ENCODE peak calls at places on chromosomes 12 and 14, in five cellular contexts. One of them, this sample, is unnamed.
A peak's percentile ranks its signal among the peaks of the same experiment; 100 is the strongest.

GRCh38 chr12:120181991-120182631 is 12.4 kb downstream of the GCN1 start:
- DNase-seq in body of pancreas: no peak
- DNase-seq in Peyer's patch: no peak
- DNase-seq in ovary: no peak
- DNase-seq in heart left ventricle: no peak
- DNase-seq in this sample: no peak

GRCh38 chr12:53171725-53172329 is 8.7 kb upstream of the ZNF740 start:
- DNase-seq in body of pancreas: no peak
- DNase-seq in Peyer's patch: no peak
- DNase-seq in ovary: no peak
- DNase-seq in heart left ventricle: no peak
- DNase-seq in this sample: peak; percentile 56

GRCh38 chr14:66395300-66395699 is 90.9 kb upstream of the CCDC196 start:
- DNase-seq in body of pancreas: no peak
- DNase-seq in Peyer's patch: no peak
- DNase-seq in ovary: no peak
- DNase-seq in heart left ventricle: no peak
- DNase-seq in this sample: no peak

GRCh38 chr14:20530771-20531571 is 25.6 kb downstream of the RNASE10 start:
- DNase-seq in body of pancreas: peak; percentile 60
- DNase-seq in Peyer's patch: peak; percentile 73
- DNase-seq in ovary: peak; percentile 17
- DNase-seq in heart left ventricle: peak; percentile 37
- DNase-seq in this sample: peak; percentile 53

GRCh38 chr12:116597886-116598285 is 38.7 kb downstream of the MAP1LC3B2 start:
- DNase-seq in body of pancreas: no peak
- DNase-seq in Peyer's patch: no peak
- DNase-seq in ovary: no peak
- DNase-seq in heart left ventricle: no peak
- DNase-seq in this sample: no peak

GRCh38 chr12:115468087-115468510 is 784.1 kb upstream of the TBX3 start:
- DNase-seq in body of pancreas: peak; percentile 12
- DNase-seq in Peyer's patch: peak; percentile 88
- DNase-seq in ovary: no peak
- DNase-seq in heart left ventricle: no peak
- DNase-seq in this sample: no peak

GRCh38 chr12:4322789-4323188 is 1.8 kb downstream of the TIGAR start:
- DNase-seq in body of pancreas: no peak
- DNase-seq in Peyer's patch: no peak
- DNase-seq in ovary: no peak
- DNase-seq in heart left ventricle: no peak
- DNase-seq in this sample: no peak

GRCh38 chr14:65478596-65478995 is 66.1 kb downstream of the FUT8 start:
- DNase-seq in body of pancreas: no peak
- DNase-seq in Peyer's patch: no peak
- DNase-seq in ovary: no peak
- DNase-seq in heart left ventricle: no peak
- DNase-seq in this sample: no peak

GRCh38 chr14:81453166-81453766 is 53.1 kb upstream of the STON2 start:
- DNase-seq in body of pancreas: peak; percentile 66
- DNase-seq in Peyer's patch: no peak
- DNase-seq in ovary: peak; percentile 63
- DNase-seq in heart left ventricle: peak; percentile 37
- DNase-seq in this sample: peak; percentile 43

GRCh38 chr12:66916189-66916588 is 237.3 kb upstream of the GRIP1 start:
- DNase-seq in body of pancreas: no peak
- DNase-seq in Peyer's patch: no peak
- DNase-seq in ovary: no peak
- DNase-seq in heart left ventricle: no peak
- DNase-seq in this sample: no peak

GRCh38 chr12:93751864-93752610 is 74.9 kb downstream of the CRADD start:
- DNase-seq in body of pancreas: no peak
- DNase-seq in Peyer's patch: no peak
- DNase-seq in ovary: no peak
- DNase-seq in heart left ventricle: no peak
- DNase-seq in this sample: no peak

GRCh38 chr12:16417058-16417457 is 69.6 kb downstream of the MGST1 start:
- DNase-seq in body of pancreas: no peak
- DNase-seq in Peyer's patch: no peak
- DNase-seq in ovary: no peak
- DNase-seq in heart left ventricle: no peak
- DNase-seq in this sample: no peak

GRCh38 chr12:1115471-1116242 is 124.6 kb downstream of the ERC1 start:
- DNase-seq in body of pancreas: no peak
- DNase-seq in Peyer's patch: no peak
- DNase-seq in ovary: no peak
- DNase-seq in heart left ventricle: no peak
- DNase-seq in this sample: no peak

GRCh38 chr12:6644903-6645302 is 2.3 kb downstream of the ACRBP start:
- DNase-seq in body of pancreas: no peak
- DNase-seq in Peyer's patch: no peak
- DNase-seq in ovary: no peak
- DNase-seq in heart left ventricle: peak; percentile 32
- DNase-seq in this sample: no peak

GRCh38 chr14:85380891-85381290 is 149.1 kb upstream of the FLRT2 start:
- DNase-seq in body of pancreas: no peak
- DNase-seq in Peyer's patch: no peak
- DNase-seq in ovary: no peak
- DNase-seq in heart left ventricle: no peak
- DNase-seq in this sample: no peak

GRCh38 chr14:33733721-33734120 is 217.2 kb downstream of the EGLN3 start:
- DNase-seq in body of pancreas: no peak
- DNase-seq in Peyer's patch: no peak
- DNase-seq in ovary: no peak
- DNase-seq in heart left ventricle: no peak
- DNase-seq in this sample: no peak

GRCh38 chr14:68343534-68344093 is 449.3 kb downstream of the ZFP36L1 start:
- DNase-seq in body of pancreas: no peak
- DNase-seq in Peyer's patch: no peak
- DNase-seq in ovary: no peak
- DNase-seq in heart left ventricle: no peak
- DNase-seq in this sample: no peak

GRCh38 chr14:102827716-102828115 is 50.5 kb downstream of the TRAF3 start:
- DNase-seq in body of pancreas: no peak
- DNase-seq in Peyer's patch: no peak
- DNase-seq in ovary: no peak
- DNase-seq in heart left ventricle: no peak
- DNase-seq in this sample: no peak

GRCh38 chr14:52067873-52068740 is 752 bp downstream of the NID2 start:
- DNase-seq in body of pancreas: peak; percentile 35
- DNase-seq in Peyer's patch: peak; percentile 52
- DNase-seq in ovary: peak; percentile 57
- DNase-seq in heart left ventricle: peak; percentile 49
- DNase-seq in this sample: no peak

GRCh38 chr12:68800294-68800693 is 7.7 kb upstream of the MDM2 start:
- DNase-seq in body of pancreas: peak; percentile 30
- DNase-seq in Peyer's patch: no peak
- DNase-seq in ovary: no peak
- DNase-seq in heart left ventricle: no peak
- DNase-seq in this sample: peak; percentile 68

GRCh38 chr12:92295523-92295922 is 149.9 kb upstream of the BTG1 start:
- DNase-seq in body of pancreas: no peak
- DNase-seq in Peyer's patch: no peak
- DNase-seq in ovary: no peak
- DNase-seq in heart left ventricle: no peak
- DNase-seq in this sample: no peak

GRCh38 chr12:117069926-117070900 is 29.0 kb downstream of the TESC start:
- DNase-seq in body of pancreas: no peak
- DNase-seq in Peyer's patch: no peak
- DNase-seq in ovary: no peak
- DNase-seq in heart left ventricle: no peak
- DNase-seq in this sample: no peak

GRCh38 chr14:68074765-68075381 is 255.3 kb downstream of the RAD51B start:
- DNase-seq in body of pancreas: no peak
- DNase-seq in Peyer's patch: no peak
- DNase-seq in ovary: no peak
- DNase-seq in heart left ventricle: no peak
- DNase-seq in this sample: no peak

GRCh38 chr12:46358791-46359666 is 13.5 kb downstream of the SLC38A2 start:
- DNase-seq in body of pancreas: no peak
- DNase-seq in Peyer's patch: no peak
- DNase-seq in ovary: no peak
- DNase-seq in heart left ventricle: no peak
- DNase-seq in this sample: no peak

GRCh38 chr12:46356655-46357437 is 15.7 kb downstream of the SLC38A2 start:
- DNase-seq in body of pancreas: no peak
- DNase-seq in Peyer's patch: no peak
- DNase-seq in ovary: no peak
- DNase-seq in heart left ventricle: no peak
- DNase-seq in this sample: no peak

GRCh38 chr12:46358325-46358700 is 14.3 kb downstream of the SLC38A2 start:
- DNase-seq in body of pancreas: no peak
- DNase-seq in Peyer's patch: no peak
- DNase-seq in ovary: no peak
- DNase-seq in heart left ventricle: no peak
- DNase-seq in this sample: no peak

GRCh38 chr12:46359667-46360280 is 12.8 kb downstream of the SLC38A2 start:
- DNase-seq in body of pancreas: no peak
- DNase-seq in Peyer's patch: no peak
- DNase-seq in ovary: no peak
- DNase-seq in heart left ventricle: no peak
- DNase-seq in this sample: no peak

DNA sequence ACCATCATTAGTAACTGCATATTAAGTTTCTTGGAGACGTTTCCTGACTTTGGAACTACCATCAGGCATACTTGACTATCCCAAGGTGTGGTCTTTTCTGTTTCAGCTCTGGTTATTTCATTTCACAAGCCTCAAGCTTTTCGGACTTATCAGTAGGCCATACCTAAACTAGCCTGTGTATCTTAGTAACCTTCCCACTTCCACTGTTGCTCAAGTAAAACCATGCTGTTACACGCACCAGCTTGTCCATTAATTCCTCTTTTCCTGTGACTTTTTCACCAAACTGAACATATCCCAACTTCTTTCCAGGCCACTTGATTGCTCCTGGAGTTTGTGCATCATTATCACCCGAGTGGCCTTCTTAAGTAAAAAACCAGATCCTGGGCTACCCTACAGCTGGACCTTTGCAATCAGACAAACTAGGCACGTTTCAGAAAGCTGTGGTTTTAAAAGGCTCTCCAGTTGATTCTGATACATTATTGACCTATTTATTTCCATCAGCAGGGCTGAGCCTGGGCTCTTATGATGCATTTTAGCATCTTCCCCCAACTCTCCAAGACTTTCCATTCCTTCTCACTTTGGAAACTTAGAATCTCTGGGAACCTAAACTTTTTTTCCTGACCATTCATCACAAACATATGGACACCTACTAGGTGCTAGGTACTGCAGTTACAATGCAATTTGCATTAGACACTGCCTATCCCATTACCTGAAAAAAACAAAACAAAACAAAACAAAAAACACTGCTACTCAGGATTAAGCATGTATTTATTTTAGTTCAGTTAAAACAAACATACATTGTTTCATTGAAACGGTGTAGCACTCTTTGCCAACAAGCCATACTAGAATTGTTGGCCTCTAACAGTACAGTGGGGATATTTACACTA is 14.9 kb downstream of the SLC38A2 start:
- DNase-seq in body of pancreas: no peak
- DNase-seq in Peyer's patch: no peak
- DNase-seq in ovary: no peak
- DNase-seq in heart left ventricle: no peak
- DNase-seq in this sample: no peak
- TF ChIP-seq POLR2A in body of pancreas: no peak
- TF ChIP-seq POLR2A in Peyer's patch: no peak
- TF ChIP-seq POLR2A in ovary: no peak
- TF ChIP-seq POLR2A in heart left ventricle: no peak
- TF ChIP-seq POLR2A in this sample: no peak

DNA sequence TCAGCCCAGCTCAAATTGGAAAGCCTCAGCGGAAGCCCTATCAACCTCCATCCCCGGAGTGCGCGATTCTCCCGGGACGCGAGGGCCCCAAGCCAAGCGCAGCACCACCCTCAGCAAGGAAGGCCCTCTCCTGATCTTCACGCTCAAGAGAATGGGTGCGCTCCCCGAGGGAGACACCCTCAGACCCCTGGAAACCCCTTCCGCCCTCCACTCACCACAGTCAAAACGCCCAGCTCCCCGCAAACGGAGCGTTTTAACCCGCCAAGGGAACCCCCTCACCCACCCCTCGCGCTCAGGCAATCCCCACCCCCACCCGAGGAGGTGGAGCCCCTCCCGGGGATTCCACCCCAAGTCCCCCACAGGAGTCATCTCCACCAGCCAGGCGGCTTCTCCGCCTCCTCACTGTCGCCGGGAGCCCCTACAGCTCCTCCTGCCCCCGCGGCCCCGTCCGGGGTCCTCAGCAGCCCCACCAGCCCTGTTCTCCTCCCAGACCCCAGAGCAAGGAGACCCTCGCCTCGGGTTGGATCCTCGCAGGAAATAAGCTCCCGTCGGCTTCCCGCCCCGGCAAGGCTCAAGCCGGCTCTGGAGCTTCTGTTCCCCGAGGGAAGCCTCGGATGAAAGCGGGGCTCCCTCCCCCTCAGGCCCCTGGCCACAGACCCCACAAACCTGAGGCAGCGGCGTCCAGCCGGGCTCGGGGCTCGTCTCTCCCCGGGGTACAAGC is 507 bp downstream of the BAZ2A start:
- DNase-seq in body of pancreas: no peak
- DNase-seq in Peyer's patch: peak; percentile 58
- DNase-seq in ovary: peak; percentile 62
- DNase-seq in heart left ventricle: peak; percentile 37
- DNase-seq in this sample: peak; percentile 88
- TF ChIP-seq POLR2A in body of pancreas: no peak
- TF ChIP-seq POLR2A in Peyer's patch: no peak
- TF ChIP-seq POLR2A in ovary: no peak
- TF ChIP-seq POLR2A in heart left ventricle: no peak
- TF ChIP-seq POLR2A in this sample: no peak

GRCh38 chr12:62379026-62379722 is 87.5 kb upstream of the MON2 start:
- DNase-seq in body of pancreas: no peak
- DNase-seq in Peyer's patch: no peak
- DNase-seq in ovary: no peak
- DNase-seq in heart left ventricle: no peak
- DNase-seq in this sample: no peak
- TF ChIP-seq POLR2A in body of pancreas: no peak
- TF ChIP-seq POLR2A in Peyer's patch: no peak
- TF ChIP-seq POLR2A in ovary: no peak
- TF ChIP-seq POLR2A in heart left ventricle: no peak
- TF ChIP-seq POLR2A in this sample: no peak

DNA sequence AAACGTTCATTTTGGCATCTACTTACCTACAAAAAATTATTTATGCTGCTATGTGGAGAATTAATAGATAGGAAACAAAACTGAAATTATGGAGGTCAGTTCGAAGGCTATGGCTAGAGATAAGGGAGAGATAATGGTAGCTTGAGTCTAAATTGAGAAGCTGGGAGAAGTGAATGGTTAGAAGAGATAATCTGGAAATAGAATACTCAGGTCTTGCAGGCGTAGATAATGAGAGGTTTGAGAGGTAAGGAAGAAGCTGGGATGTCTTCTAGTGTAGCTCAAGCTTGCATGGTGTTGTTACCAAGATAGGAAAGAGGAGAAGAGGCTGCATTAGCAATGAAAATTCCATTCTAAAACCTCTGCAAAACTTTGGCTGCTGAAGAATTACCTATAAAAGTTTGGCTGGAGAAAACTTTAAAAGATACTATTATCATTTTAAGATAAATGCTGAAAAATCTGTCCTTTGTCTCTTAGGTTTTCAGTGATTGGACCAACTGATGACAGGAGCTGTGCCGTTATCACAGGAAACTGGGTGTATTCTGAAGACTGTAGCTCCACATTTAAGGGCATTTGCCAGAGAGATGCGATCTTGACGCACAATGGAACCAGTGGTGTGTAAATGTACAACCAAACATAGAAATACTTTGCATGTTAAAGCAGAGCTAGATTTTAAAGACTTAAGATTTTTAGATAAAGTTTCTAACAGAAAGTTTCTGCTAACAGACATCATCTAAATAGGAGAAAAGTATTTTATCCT is 14.1 kb downstream of the KLRF2 start:
- DNase-seq in body of pancreas: no peak
- DNase-seq in Peyer's patch: no peak
- DNase-seq in ovary: no peak
- DNase-seq in heart left ventricle: no peak
- DNase-seq in this sample: no peak
- TF ChIP-seq POLR2A in body of pancreas: no peak
- TF ChIP-seq POLR2A in Peyer's patch: no peak
- TF ChIP-seq POLR2A in ovary: no peak
- TF ChIP-seq POLR2A in heart left ventricle: no peak
- TF ChIP-seq POLR2A in this sample: no peak

This sample was measured in lower leg skin.